ENCODE peak calls at places on chromosomes 5 and 9, in six cellular contexts. C is NCI-H1436, M is H4, U is ELF-1, N is anterior cingulate cortex, W is right atrium auricular region. D is an unnamed sample.
A peak's percentile ranks its signal among the peaks of the same experiment; 100 is the strongest.

GRCh38 chr5:45796959-45797553 is 100.9 kb upstream of the HCN1 start:
- DNase-seq in C (no peak), M (no peak), U (peak; percentile 6), N (no peak), W (no peak), D (no peak)

GRCh38 chr5:172939045-172939444 is 20.2 kb upstream of the RPL26L1 start:
- DNase-seq in C (no peak), M (peak; percentile 37), U (peak; percentile 75), N (no peak), W (no peak), D (no peak)

GRCh38 chr5:83721878-83722779 is 1.5 kb upstream of the HAPLN1 start:
- DNase-seq in C (peak; percentile 61), M (peak; percentile 75), U (peak; percentile 94), N (peak; percentile 86), W (peak; percentile 74), D (peak; percentile 86)

GRCh38 chr5:111513175-111513520 is 813 bp upstream of the STARD4 start:
- DNase-seq in C (no peak), M (no peak), U (no peak), N (no peak), W (no peak), D (no peak)

GRCh38 chr5:87155076-87155475 is 112.6 kb upstream of the RASA1 start:
- DNase-seq in C (no peak), M (no peak), U (peak; percentile 12), N (no peak), W (no peak), D (no peak)

GRCh38 chr5:132065351-132065937 is 5.0 kb downstream of the IL3 start:
- DNase-seq in C (peak; percentile 7), M (peak; percentile 77), U (peak; percentile 85), N (peak; percentile 21), W (no peak), D (no peak)

GRCh38 chr5:94027145-94027544 is 285.7 kb upstream of the POU5F2 start:
- DNase-seq in C (no peak), M (no peak), U (peak; percentile 25), N (no peak), W (no peak), D (no peak)

GRCh38 chr9:95406114-95406513 is 88.6 kb upstream of the FANCC start:
- DNase-seq in C (no peak), M (no peak), U (no peak), N (no peak), W (no peak), D (no peak)

GRCh38 chr5:68685861-68686260 is 408.0 kb upstream of the SLC30A5 start:
- DNase-seq in C (no peak), M (no peak), U (no peak), N (no peak), W (no peak), D (no peak)

GRCh38 chr5:122999947-123000563 is 36.5 kb downstream of the PPIC start:
- DNase-seq in C (no peak), M (peak; percentile 12), U (peak; percentile 63), N (no peak), W (peak; percentile 60), D (no peak)

GRCh38 chr9:447230-448025 is 232.8 kb downstream of the DOCK8 start:
- DNase-seq in C (no peak), M (peak; percentile 75), U (no peak), N (no peak), W (no peak), D (no peak)

GRCh38 chr9:137632432-137633161 is 13.8 kb downstream of the EHMT1 start:
- DNase-seq in C (no peak), M (no peak), U (no peak), N (no peak), W (no peak), D (no peak)

GRCh38 chr5:141782991-141783598 is 95.1 kb downstream of the PCDH1 start:
- DNase-seq in C (no peak), M (no peak), U (no peak), N (no peak), W (no peak), D (no peak)

GRCh38 chr5:146662229-146662628 is 146.2 kb upstream of the GPR151 start:
- DNase-seq in C (no peak), M (peak; percentile 16), U (no peak), N (no peak), W (no peak), D (no peak)

GRCh38 chr9:137318565-137318964 is 16.5 kb upstream of the NRARP start:
- DNase-seq in C (no peak), M (no peak), U (no peak), N (no peak), W (no peak), D (no peak)

GRCh38 chr5:52808316-52808901 is 20.7 kb downstream of the ITGA1 start:
- DNase-seq in C (no peak), M (no peak), U (no peak), N (no peak), W (no peak), D (no peak)

GRCh38 chr5:157549283-157549629 is 26.3 kb downstream of the ADAM19 start:
- DNase-seq in C (no peak), M (no peak), U (no peak), N (no peak), W (no peak), D (no peak)

GRCh38 chr9:38106488-38106887 is 37.5 kb upstream of the SHB start:
- DNase-seq in C (no peak), M (no peak), U (no peak), N (no peak), W (no peak), D (no peak)

GRCh38 chr5:1952456-1953099 is 69.9 kb upstream of the IRX4 start:
- DNase-seq in C (no peak), M (no peak), U (peak; percentile 80), N (no peak), W (no peak), D (no peak)

GRCh38 chr9:81393985-81394811 is 295.1 kb downstream of the TLE1 start:
- DNase-seq in C (no peak), M (peak; percentile 44), U (no peak), N (no peak), W (no peak), D (no peak)

GRCh38 chr9:124696101-124696500 is 75.0 kb downstream of the NR6A1 start:
- DNase-seq in C (no peak), M (no peak), U (no peak), N (no peak), W (no peak), D (no peak)

GRCh38 chr5:134053314-134053839 is 48.6 kb upstream of the VDAC1 start:
- DNase-seq in C (no peak), M (no peak), U (no peak), N (no peak), W (no peak), D (no peak)

GRCh38 chr9:112863781-112864180 is 26.9 kb downstream of the SLC46A2 start:
- DNase-seq in C (no peak), M (no peak), U (no peak), N (no peak), W (no peak), D (no peak)

GRCh38 chr9:116549786-116550660 is 137.1 kb upstream of the TRIM32 start:
- DNase-seq in C (no peak), M (no peak), U (no peak), N (no peak), W (no peak), D (no peak)

GRCh38 chr5:78628260-78629024 is 20.1 kb downstream of the LHFPL2 start:
- DNase-seq in C (no peak), M (no peak), U (peak; percentile 75), N (no peak), W (no peak), D (no peak)

GRCh38 chr9:107177857-107178256 is 105.2 kb upstream of the RAD23B start:
- DNase-seq in C (peak; percentile 65), M (no peak), U (no peak), N (no peak), W (no peak), D (no peak)

GRCh38 chr9:120925535-120926396 is 830 bp downstream of the TRAF1 start:
- DNase-seq in C (no peak), M (peak; percentile 77), U (peak; percentile 20), N (no peak), W (peak; percentile 85), D (no peak)

GRCh38 chr5:37839441-37840035 is 303 bp downstream of the GDNF start:
- DNase-seq in C (no peak), M (peak; percentile 34), U (peak; percentile 39), N (peak; percentile 55), W (no peak), D (peak; percentile 74)

GRCh38 chr9:100324594-100325200 is 28.0 kb downstream of the TEX10 start:
- DNase-seq in C (peak; percentile 34), M (peak; percentile 28), U (no peak), N (no peak), W (no peak), D (no peak)

D was measured in type B pancreatic cell.